ENCODE peak calls at places on chromosome 10, in six cellular contexts. U is mesothelial cell of epicardium; L is tibial artery; O is RPMI7951; T is COR-L47; D is stimulated activated CD8-positive, alpha-beta memory T cell treated with anti-CD3 and anti-CD28 coated beads, Interleukin-7, amount 100 ng/mL, for 24 hours. J is an unnamed sample.

GRCh38 chr10:69696073-69696731 is 66.2 kb downstream of the FAM241B start:
- DNase-seq in U (no peak), L (no peak), O (peak), T (no peak), D (no peak), J (no peak)

GRCh38 chr10:78779339-78779955 is 289.3 kb upstream of the ZMIZ1 start:
- DNase-seq in U (no peak), L (no peak), O (peak), T (no peak), D (no peak), J (no peak)

GRCh38 chr10:28754930-28755718 is 77.8 kb downstream of the BAMBI start:
- DNase-seq in U (no peak), L (no peak), O (no peak), T (no peak), D (no peak), J (no peak)

GRCh38 chr10:48946891-48947500 is 7.4 kb upstream of the LRRC18 start:
- DNase-seq in U (no peak), L (peak), O (no peak), T (no peak), D (no peak), J (no peak)

GRCh38 chr10:33211123-33211878 is 123.2 kb downstream of the NRP1 start:
- DNase-seq in U (no peak), L (peak), O (peak), T (no peak), D (no peak), J (peak)

GRCh38 chr10:102235598-102235920 is 5.8 kb downstream of the PITX3 start:
- DNase-seq in U (no peak), L (no peak), O (no peak), T (no peak), D (no peak), J (no peak)

GRCh38 chr10:119360181-119360921 is 153.0 kb downstream of the GRK5 start:
- DNase-seq in U (no peak), L (no peak), O (no peak), T (no peak), D (no peak), J (no peak)

GRCh38 chr10:118694848-118695247 is 59.9 kb downstream of the CACUL1 start:
- DNase-seq in U (no peak), L (no peak), O (no peak), T (no peak), D (no peak), J (no peak)

GRCh38 chr10:76282122-76283030 is 851.0 kb downstream of the LRMDA start:
- DNase-seq in U (no peak), L (no peak), O (no peak), T (peak), D (no peak), J (no peak)

GRCh38 chr10:129259128-129259527 is 207.9 kb upstream of the MGMT start:
- DNase-seq in U (no peak), L (no peak), O (no peak), T (no peak), D (no peak), J (no peak)

GRCh38 chr10:71409516-71410104 is 12.9 kb downstream of the CDH23 start:
- DNase-seq in U (no peak), L (no peak), O (no peak), T (no peak), D (no peak), J (no peak)

GRCh38 chr10:12042409-12042796 is 206 bp downstream of the UPF2 start:
- DNase-seq in U (peak), L (no peak), O (peak), T (no peak), D (peak), J (no peak)

GRCh38 chr10:27611209-27611608 is 107.1 kb downstream of the RAB18 start:
- DNase-seq in U (no peak), L (no peak), O (no peak), T (no peak), D (no peak), J (no peak)

GRCh38 chr10:52316005-52316404 is 1.9 kb downstream of the DKK1 start:
- DNase-seq in U (no peak), L (no peak), O (peak), T (no peak), D (no peak), J (no peak)

GRCh38 chr10:133364645-133365431 is 7.0 kb upstream of the FUOM start:
- DNase-seq in U (no peak), L (no peak), O (no peak), T (no peak), D (no peak), J (no peak)